ENCODE peak calls at places on chromosomes 5 and 9, in eight cellular contexts. One of them, this sample, is unnamed.

GRCh38 chr5:100761192-100761591 is 141.9 kb downstream of the ST8SIA4 start:
- DNase-seq in posterior cingulate gyrus: no peak
- DNase-seq in H1: no peak
- DNase-seq in non-pigmented ciliary epithelial cell: no peak
- DNase-seq in esophagus squamous epithelium: no peak
- DNase-seq in mesothelial cell of epicardium: no peak
- DNase-seq in fibroblast of the aortic adventitia: peak
- DNase-seq in nucleus accumbens: no peak
- DNase-seq in this sample: peak

GRCh38 chr9:21060919-21061561 is 16.7 kb downstream of the IFNB1 start:
- DNase-seq in posterior cingulate gyrus: no peak
- DNase-seq in H1: no peak
- DNase-seq in non-pigmented ciliary epithelial cell: peak
- DNase-seq in esophagus squamous epithelium: no peak
- DNase-seq in mesothelial cell of epicardium: no peak
- DNase-seq in fibroblast of the aortic adventitia: peak
- DNase-seq in nucleus accumbens: no peak
- DNase-seq in this sample: peak

GRCh38 chr9:97593960-97594359 is 39.2 kb downstream of the TSTD2 start:
- DNase-seq in posterior cingulate gyrus: no peak
- DNase-seq in H1: no peak
- DNase-seq in non-pigmented ciliary epithelial cell: no peak
- DNase-seq in esophagus squamous epithelium: no peak
- DNase-seq in mesothelial cell of epicardium: no peak
- DNase-seq in fibroblast of the aortic adventitia: no peak
- DNase-seq in nucleus accumbens: no peak
- DNase-seq in this sample: no peak

GRCh38 chr9:93188426-93189368 is 4.8 kb downstream of the WNK2 start:
- DNase-seq in posterior cingulate gyrus: no peak
- DNase-seq in H1: no peak
- DNase-seq in non-pigmented ciliary epithelial cell: no peak
- DNase-seq in esophagus squamous epithelium: no peak
- DNase-seq in mesothelial cell of epicardium: no peak
- DNase-seq in fibroblast of the aortic adventitia: no peak
- DNase-seq in nucleus accumbens: no peak
- DNase-seq in this sample: no peak

GRCh38 chr5:126354857-126355731 is 68.1 kb upstream of the GRAMD2B start:
- DNase-seq in posterior cingulate gyrus: no peak
- DNase-seq in H1: no peak
- DNase-seq in non-pigmented ciliary epithelial cell: no peak
- DNase-seq in esophagus squamous epithelium: no peak
- DNase-seq in mesothelial cell of epicardium: no peak
- DNase-seq in fibroblast of the aortic adventitia: no peak
- DNase-seq in nucleus accumbens: no peak
- DNase-seq in this sample: no peak

GRCh38 chr5:145937432-145938250 is 1.3 kb downstream of the SH3RF2 start:
- DNase-seq in posterior cingulate gyrus: no peak
- DNase-seq in H1: peak
- DNase-seq in non-pigmented ciliary epithelial cell: no peak
- DNase-seq in esophagus squamous epithelium: no peak
- DNase-seq in mesothelial cell of epicardium: no peak
- DNase-seq in fibroblast of the aortic adventitia: peak
- DNase-seq in nucleus accumbens: no peak
- DNase-seq in this sample: peak

GRCh38 chr9:81560851-81561732 is 128.3 kb downstream of the TLE1 start:
- DNase-seq in posterior cingulate gyrus: no peak
- DNase-seq in H1: no peak
- DNase-seq in non-pigmented ciliary epithelial cell: no peak
- DNase-seq in esophagus squamous epithelium: no peak
- DNase-seq in mesothelial cell of epicardium: no peak
- DNase-seq in fibroblast of the aortic adventitia: peak
- DNase-seq in nucleus accumbens: no peak
- DNase-seq in this sample: peak

GRCh38 chr5:142186821-142187594 is 78.4 kb downstream of the NDFIP1 start:
- DNase-seq in posterior cingulate gyrus: no peak
- DNase-seq in H1: no peak
- DNase-seq in non-pigmented ciliary epithelial cell: no peak
- DNase-seq in esophagus squamous epithelium: no peak
- DNase-seq in mesothelial cell of epicardium: no peak
- DNase-seq in fibroblast of the aortic adventitia: no peak
- DNase-seq in nucleus accumbens: no peak
- DNase-seq in this sample: peak

GRCh38 chr9:113597390-113598241 is 134.1 kb downstream of the RGS3 start:
- DNase-seq in posterior cingulate gyrus: no peak
- DNase-seq in H1: no peak
- DNase-seq in non-pigmented ciliary epithelial cell: no peak
- DNase-seq in esophagus squamous epithelium: no peak
- DNase-seq in mesothelial cell of epicardium: no peak
- DNase-seq in fibroblast of the aortic adventitia: no peak
- DNase-seq in nucleus accumbens: no peak
- DNase-seq in this sample: no peak

GRCh38 chr5:34517249-34517648 is 138.9 kb upstream of the RAI14 start:
- DNase-seq in posterior cingulate gyrus: no peak
- DNase-seq in H1: no peak
- DNase-seq in non-pigmented ciliary epithelial cell: no peak
- DNase-seq in esophagus squamous epithelium: no peak
- DNase-seq in mesothelial cell of epicardium: no peak
- DNase-seq in fibroblast of the aortic adventitia: peak
- DNase-seq in nucleus accumbens: no peak
- DNase-seq in this sample: peak

GRCh38 chr9:134551176-134551575 is 90.4 kb upstream of the COL5A1 start:
- DNase-seq in posterior cingulate gyrus: no peak
- DNase-seq in H1: no peak
- DNase-seq in non-pigmented ciliary epithelial cell: no peak
- DNase-seq in esophagus squamous epithelium: no peak
- DNase-seq in mesothelial cell of epicardium: no peak
- DNase-seq in fibroblast of the aortic adventitia: no peak
- DNase-seq in nucleus accumbens: no peak
- DNase-seq in this sample: no peak

GRCh38 chr9:99104459-99105151 is at the start of gene TGFBR1:
- DNase-seq in posterior cingulate gyrus: peak
- DNase-seq in H1: peak
- DNase-seq in non-pigmented ciliary epithelial cell: no peak
- DNase-seq in esophagus squamous epithelium: peak
- DNase-seq in mesothelial cell of epicardium: peak
- DNase-seq in fibroblast of the aortic adventitia: peak
- DNase-seq in nucleus accumbens: peak
- DNase-seq in this sample: peak

GRCh38 chr9:111627260-111627963 is 3.7 kb upstream of the DNAJC25 start:
- DNase-seq in posterior cingulate gyrus: no peak
- DNase-seq in H1: no peak
- DNase-seq in non-pigmented ciliary epithelial cell: no peak
- DNase-seq in esophagus squamous epithelium: no peak
- DNase-seq in mesothelial cell of epicardium: no peak
- DNase-seq in fibroblast of the aortic adventitia: no peak
- DNase-seq in nucleus accumbens: no peak
- DNase-seq in this sample: no peak

GRCh38 chr5:7250609-7251008 is 145.3 kb upstream of the ADCY2 start:
- DNase-seq in posterior cingulate gyrus: no peak
- DNase-seq in H1: no peak
- DNase-seq in non-pigmented ciliary epithelial cell: no peak
- DNase-seq in esophagus squamous epithelium: no peak
- DNase-seq in mesothelial cell of epicardium: no peak
- DNase-seq in fibroblast of the aortic adventitia: no peak
- DNase-seq in nucleus accumbens: no peak
- DNase-seq in this sample: no peak

GRCh38 chr5:77143998-77144836 is 57.1 kb upstream of the ZBED3 start:
- DNase-seq in posterior cingulate gyrus: peak
- DNase-seq in H1: peak
- DNase-seq in non-pigmented ciliary epithelial cell: peak
- DNase-seq in esophagus squamous epithelium: no peak
- DNase-seq in mesothelial cell of epicardium: peak
- DNase-seq in fibroblast of the aortic adventitia: peak
- DNase-seq in nucleus accumbens: peak
- DNase-seq in this sample: peak

GRCh38 chr5:79938468-79938867 is 52.6 kb downstream of the MTX3 start:
- DNase-seq in posterior cingulate gyrus: no peak
- DNase-seq in H1: no peak
- DNase-seq in non-pigmented ciliary epithelial cell: no peak
- DNase-seq in esophagus squamous epithelium: no peak
- DNase-seq in mesothelial cell of epicardium: no peak
- DNase-seq in fibroblast of the aortic adventitia: no peak
- DNase-seq in nucleus accumbens: no peak
- DNase-seq in this sample: no peak

GRCh38 chr5:116361979-116362577 is 212.5 kb downstream of the SEMA6A start:
- DNase-seq in posterior cingulate gyrus: no peak
- DNase-seq in H1: no peak
- DNase-seq in non-pigmented ciliary epithelial cell: no peak
- DNase-seq in esophagus squamous epithelium: no peak
- DNase-seq in mesothelial cell of epicardium: no peak
- DNase-seq in fibroblast of the aortic adventitia: no peak
- DNase-seq in nucleus accumbens: no peak
- DNase-seq in this sample: no peak

GRCh38 chr9:134361843-134362414 is 35.7 kb downstream of the RXRA start:
- DNase-seq in posterior cingulate gyrus: no peak
- DNase-seq in H1: no peak
- DNase-seq in non-pigmented ciliary epithelial cell: no peak
- DNase-seq in esophagus squamous epithelium: no peak
- DNase-seq in mesothelial cell of epicardium: no peak
- DNase-seq in fibroblast of the aortic adventitia: no peak
- DNase-seq in nucleus accumbens: no peak
- DNase-seq in this sample: no peak

GRCh38 chr5:526456-527088 is 2.3 kb upstream of the SLC9A3 start:
- DNase-seq in posterior cingulate gyrus: no peak
- DNase-seq in H1: no peak
- DNase-seq in non-pigmented ciliary epithelial cell: no peak
- DNase-seq in esophagus squamous epithelium: no peak
- DNase-seq in mesothelial cell of epicardium: no peak
- DNase-seq in fibroblast of the aortic adventitia: no peak
- DNase-seq in nucleus accumbens: no peak
- DNase-seq in this sample: no peak

GRCh38 chr5:141343242-141343952 is at the start of gene PCDHGA3:
- DNase-seq in posterior cingulate gyrus: no peak
- DNase-seq in H1: no peak
- DNase-seq in non-pigmented ciliary epithelial cell: no peak
- DNase-seq in esophagus squamous epithelium: no peak
- DNase-seq in mesothelial cell of epicardium: no peak
- DNase-seq in fibroblast of the aortic adventitia: peak
- DNase-seq in nucleus accumbens: no peak
- DNase-seq in this sample: peak

GRCh38 chr9:86732514-86732913 is 214.8 kb downstream of the GAS1 start:
- DNase-seq in posterior cingulate gyrus: no peak
- DNase-seq in H1: no peak
- DNase-seq in non-pigmented ciliary epithelial cell: no peak
- DNase-seq in esophagus squamous epithelium: no peak
- DNase-seq in mesothelial cell of epicardium: no peak
- DNase-seq in fibroblast of the aortic adventitia: peak
- DNase-seq in nucleus accumbens: no peak
- DNase-seq in this sample: peak

GRCh38 chr9:119052339-119053030 is 316.8 kb downstream of the BRINP1 start:
- DNase-seq in posterior cingulate gyrus: no peak
- DNase-seq in H1: no peak
- DNase-seq in non-pigmented ciliary epithelial cell: no peak
- DNase-seq in esophagus squamous epithelium: no peak
- DNase-seq in mesothelial cell of epicardium: no peak
- DNase-seq in fibroblast of the aortic adventitia: no peak
- DNase-seq in nucleus accumbens: no peak
- DNase-seq in this sample: no peak

GRCh38 chr9:106697799-106698591 is 165.0 kb upstream of the ZNF462 start:
- DNase-seq in posterior cingulate gyrus: peak
- DNase-seq in H1: no peak
- DNase-seq in non-pigmented ciliary epithelial cell: peak
- DNase-seq in esophagus squamous epithelium: no peak
- DNase-seq in mesothelial cell of epicardium: peak
- DNase-seq in fibroblast of the aortic adventitia: peak
- DNase-seq in nucleus accumbens: no peak
- DNase-seq in this sample: peak

GRCh38 chr9:97562542-97562941 is 61.1 kb downstream of the TMOD1 start:
- DNase-seq in posterior cingulate gyrus: no peak
- DNase-seq in H1: no peak
- DNase-seq in non-pigmented ciliary epithelial cell: no peak
- DNase-seq in esophagus squamous epithelium: no peak
- DNase-seq in mesothelial cell of epicardium: no peak
- DNase-seq in fibroblast of the aortic adventitia: no peak
- DNase-seq in nucleus accumbens: no peak
- DNase-seq in this sample: no peak

GRCh38 chr9:98091735-98092632 is 27.0 kb downstream of the TRIM14 start:
- DNase-seq in posterior cingulate gyrus: peak
- DNase-seq in H1: peak
- DNase-seq in non-pigmented ciliary epithelial cell: no peak
- DNase-seq in esophagus squamous epithelium: no peak
- DNase-seq in mesothelial cell of epicardium: no peak
- DNase-seq in fibroblast of the aortic adventitia: peak
- DNase-seq in nucleus accumbens: no peak
- DNase-seq in this sample: no peak

GRCh38 chr5:53262348-53262970 is 152.9 kb upstream of the MOCS2 start:
- DNase-seq in posterior cingulate gyrus: no peak
- DNase-seq in H1: no peak
- DNase-seq in non-pigmented ciliary epithelial cell: no peak
- DNase-seq in esophagus squamous epithelium: no peak
- DNase-seq in mesothelial cell of epicardium: no peak
- DNase-seq in fibroblast of the aortic adventitia: peak
- DNase-seq in nucleus accumbens: no peak
- DNase-seq in this sample: peak

GRCh38 chr5:167244583-167244982 is 1046.9 kb upstream of the WWC1 start:
- DNase-seq in posterior cingulate gyrus: peak
- DNase-seq in H1: peak
- DNase-seq in non-pigmented ciliary epithelial cell: no peak
- DNase-seq in esophagus squamous epithelium: no peak
- DNase-seq in mesothelial cell of epicardium: peak
- DNase-seq in fibroblast of the aortic adventitia: no peak
- DNase-seq in nucleus accumbens: no peak
- DNase-seq in this sample: peak

GRCh38 chr9:38227656-38228055 is 158.6 kb upstream of the SHB start:
- DNase-seq in posterior cingulate gyrus: no peak
- DNase-seq in H1: no peak
- DNase-seq in non-pigmented ciliary epithelial cell: no peak
- DNase-seq in esophagus squamous epithelium: no peak
- DNase-seq in mesothelial cell of epicardium: no peak
- DNase-seq in fibroblast of the aortic adventitia: peak
- DNase-seq in nucleus accumbens: no peak
- DNase-seq in this sample: peak

GRCh38 chr9:125361837-125362531 is 100.4 kb downstream of the GAPVD1 start:
- DNase-seq in posterior cingulate gyrus: no peak
- DNase-seq in H1: no peak
- DNase-seq in non-pigmented ciliary epithelial cell: no peak
- DNase-seq in esophagus squamous epithelium: no peak
- DNase-seq in mesothelial cell of epicardium: no peak
- DNase-seq in fibroblast of the aortic adventitia: peak
- DNase-seq in nucleus accumbens: no peak
- DNase-seq in this sample: peak

GRCh38 chr9:38107811-38108304 is 38.8 kb upstream of the SHB start:
- DNase-seq in posterior cingulate gyrus: no peak
- DNase-seq in H1: no peak
- DNase-seq in non-pigmented ciliary epithelial cell: no peak
- DNase-seq in esophagus squamous epithelium: no peak
- DNase-seq in mesothelial cell of epicardium: no peak
- DNase-seq in fibroblast of the aortic adventitia: peak
- DNase-seq in nucleus accumbens: no peak
- DNase-seq in this sample: no peak

GRCh38 chr5:71892641-71893340 is 173.7 kb downstream of the CARTPT start:
- DNase-seq in posterior cingulate gyrus: no peak
- DNase-seq in H1: no peak
- DNase-seq in non-pigmented ciliary epithelial cell: no peak
- DNase-seq in esophagus squamous epithelium: no peak
- DNase-seq in mesothelial cell of epicardium: no peak
- DNase-seq in fibroblast of the aortic adventitia: peak
- DNase-seq in nucleus accumbens: no peak
- DNase-seq in this sample: no peak

This sample was measured in astrocyte of the spinal cord.